ENCODE peak calls at places on chromosomes 4 and X, in seven cellular contexts. One of them, this sample, is unnamed.

GRCh38 chr4:26076000-26076587 is 162.1 kb downstream of the SMIM20 start:
- DNase-seq in amniotic epithelial cell: peak; percentile 46
- DNase-seq in fibroblast of mammary gland: peak; percentile 85
- DNase-seq in prostate gland: no peak
- DNase-seq in AG04449: no peak
- DNase-seq in brain microvascular endothelial cell: no peak
- DNase-seq in NCI-H1048: no peak
- DNase-seq in this sample: peak; percentile 34

GRCh38 chr4:2534904-2535385 is 1.5 kb upstream of the FAM193A start:
- DNase-seq in amniotic epithelial cell: no peak
- DNase-seq in fibroblast of mammary gland: no peak
- DNase-seq in prostate gland: no peak
- DNase-seq in AG04449: no peak
- DNase-seq in brain microvascular endothelial cell: no peak
- DNase-seq in NCI-H1048: no peak
- DNase-seq in this sample: peak; percentile 20

GRCh38 chrX:100407784-100408642 is 2.1 kb downstream of the PCDH19 start:
- DNase-seq in amniotic epithelial cell: no peak
- DNase-seq in fibroblast of mammary gland: no peak
- DNase-seq in prostate gland: no peak
- DNase-seq in AG04449: no peak
- DNase-seq in brain microvascular endothelial cell: no peak
- DNase-seq in NCI-H1048: no peak
- DNase-seq in this sample: no peak

GRCh38 chrX:13906103-13906502 is 89.2 kb upstream of the GPM6B start:
- DNase-seq in amniotic epithelial cell: no peak
- DNase-seq in fibroblast of mammary gland: no peak
- DNase-seq in prostate gland: no peak
- DNase-seq in AG04449: no peak
- DNase-seq in brain microvascular endothelial cell: no peak
- DNase-seq in NCI-H1048: no peak
- DNase-seq in this sample: no peak

GRCh38 chr4:153013202-153013988 is 77.3 kb downstream of the FHDC1 start:
- DNase-seq in amniotic epithelial cell: no peak
- DNase-seq in fibroblast of mammary gland: peak; percentile 31
- DNase-seq in prostate gland: no peak
- DNase-seq in AG04449: no peak
- DNase-seq in brain microvascular endothelial cell: no peak
- DNase-seq in NCI-H1048: no peak
- DNase-seq in this sample: no peak

GRCh38 chr4:11468901-11469300 is 40.2 kb upstream of the HS3ST1 start:
- DNase-seq in amniotic epithelial cell: no peak
- DNase-seq in fibroblast of mammary gland: no peak
- DNase-seq in prostate gland: no peak
- DNase-seq in AG04449: no peak
- DNase-seq in brain microvascular endothelial cell: no peak
- DNase-seq in NCI-H1048: no peak
- DNase-seq in this sample: no peak

GRCh38 chr4:104971458-104971857 is 175.2 kb upstream of the TET2 start:
- DNase-seq in amniotic epithelial cell: no peak
- DNase-seq in fibroblast of mammary gland: peak; percentile 51
- DNase-seq in prostate gland: peak; percentile 38
- DNase-seq in AG04449: no peak
- DNase-seq in brain microvascular endothelial cell: no peak
- DNase-seq in NCI-H1048: peak; percentile 5
- DNase-seq in this sample: no peak

GRCh38 chr4:99811850-99812249 is 4.8 kb upstream of the DAPP1 start:
- DNase-seq in amniotic epithelial cell: peak; percentile 40
- DNase-seq in fibroblast of mammary gland: peak; percentile 52
- DNase-seq in prostate gland: peak; percentile 15
- DNase-seq in AG04449: no peak
- DNase-seq in brain microvascular endothelial cell: peak; percentile 19
- DNase-seq in NCI-H1048: no peak
- DNase-seq in this sample: peak; percentile 37

GRCh38 chr4:71195932-71196331 is 142.9 kb upstream of the SLC4A4 start:
- DNase-seq in amniotic epithelial cell: peak; percentile 76
- DNase-seq in fibroblast of mammary gland: peak; percentile 17
- DNase-seq in prostate gland: no peak
- DNase-seq in AG04449: peak; percentile 62
- DNase-seq in brain microvascular endothelial cell: peak; percentile 73
- DNase-seq in NCI-H1048: no peak
- DNase-seq in this sample: peak; percentile 94

GRCh38 chr4:128228021-128228571 is 59.5 kb downstream of the PGRMC2 start:
- DNase-seq in amniotic epithelial cell: peak; percentile 7
- DNase-seq in fibroblast of mammary gland: no peak
- DNase-seq in prostate gland: peak; percentile 86
- DNase-seq in AG04449: no peak
- DNase-seq in brain microvascular endothelial cell: no peak
- DNase-seq in NCI-H1048: no peak
- DNase-seq in this sample: peak; percentile 35

GRCh38 chr4:110668463-110669245 is 45.8 kb upstream of the PITX2 start:
- DNase-seq in amniotic epithelial cell: peak; percentile 49
- DNase-seq in fibroblast of mammary gland: no peak
- DNase-seq in prostate gland: no peak
- DNase-seq in AG04449: no peak
- DNase-seq in brain microvascular endothelial cell: no peak
- DNase-seq in NCI-H1048: no peak
- DNase-seq in this sample: peak; percentile 6

GRCh38 chrX:134908235-134908834 is 82.5 kb upstream of the SMIM10 start:
- DNase-seq in amniotic epithelial cell: peak; percentile 81
- DNase-seq in fibroblast of mammary gland: peak; percentile 72
- DNase-seq in prostate gland: no peak
- DNase-seq in AG04449: no peak
- DNase-seq in brain microvascular endothelial cell: peak; percentile 33
- DNase-seq in NCI-H1048: no peak
- DNase-seq in this sample: peak; percentile 70